ENCODE peak calls at places on chromosomes 11 and 22, in six cellular contexts. F, D, Y, Q, B and E are unnamed samples.
A peak's percentile ranks its signal among the peaks of the same experiment; 100 is the strongest.

GRCh38 chr11:11973361-11973800 is 35.0 kb downstream of the DKK3 start:
- DNase-seq in F (no peak), D (peak; percentile 83), Y (no peak), Q (no peak), B (no peak), E (peak; percentile 86)

GRCh38 chr22:46362221-46362933 is 26.9 kb downstream of the TRMU start:
- DNase-seq in F (no peak), D (no peak), Y (no peak), Q (no peak), B (no peak), E (no peak)

GRCh38 chr11:72631806-72632731 is 42.2 kb downstream of the PDE2A start:
- DNase-seq in F (no peak), D (no peak), Y (no peak), Q (no peak), B (no peak), E (no peak)

GRCh38 chr11:15286465-15286864 is 171.7 kb downstream of the INSC start:
- DNase-seq in F (peak; percentile 18), D (no peak), Y (no peak), Q (no peak), B (no peak), E (no peak)

GRCh38 chr11:91904792-91905785 is 319.5 kb upstream of the FAT3 start:
- DNase-seq in F (no peak), D (no peak), Y (no peak), Q (no peak), B (no peak), E (no peak)

GRCh38 chr11:112339566-112339965 is 78.9 kb upstream of the PLET1 start:
- DNase-seq in F (no peak), D (no peak), Y (no peak), Q (no peak), B (no peak), E (no peak)

GRCh38 chr11:132056689-132057088 is 686.3 kb downstream of the NTM start:
- DNase-seq in F (no peak), D (peak; percentile 95), Y (peak; percentile 7), Q (no peak), B (no peak), E (peak; percentile 96)

GRCh38 chr11:134276396-134277175 is 407 bp downstream of the GLB1L3 start:
- DNase-seq in F (no peak), D (no peak), Y (peak; percentile 4), Q (no peak), B (no peak), E (no peak)

GRCh38 chr11:118530683-118531596 is at the start of gene TMEM25:
- DNase-seq in F (peak; percentile 57), D (peak; percentile 38), Y (peak; percentile 69), Q (peak; percentile 59), B (no peak), E (peak; percentile 66)

DNA sequence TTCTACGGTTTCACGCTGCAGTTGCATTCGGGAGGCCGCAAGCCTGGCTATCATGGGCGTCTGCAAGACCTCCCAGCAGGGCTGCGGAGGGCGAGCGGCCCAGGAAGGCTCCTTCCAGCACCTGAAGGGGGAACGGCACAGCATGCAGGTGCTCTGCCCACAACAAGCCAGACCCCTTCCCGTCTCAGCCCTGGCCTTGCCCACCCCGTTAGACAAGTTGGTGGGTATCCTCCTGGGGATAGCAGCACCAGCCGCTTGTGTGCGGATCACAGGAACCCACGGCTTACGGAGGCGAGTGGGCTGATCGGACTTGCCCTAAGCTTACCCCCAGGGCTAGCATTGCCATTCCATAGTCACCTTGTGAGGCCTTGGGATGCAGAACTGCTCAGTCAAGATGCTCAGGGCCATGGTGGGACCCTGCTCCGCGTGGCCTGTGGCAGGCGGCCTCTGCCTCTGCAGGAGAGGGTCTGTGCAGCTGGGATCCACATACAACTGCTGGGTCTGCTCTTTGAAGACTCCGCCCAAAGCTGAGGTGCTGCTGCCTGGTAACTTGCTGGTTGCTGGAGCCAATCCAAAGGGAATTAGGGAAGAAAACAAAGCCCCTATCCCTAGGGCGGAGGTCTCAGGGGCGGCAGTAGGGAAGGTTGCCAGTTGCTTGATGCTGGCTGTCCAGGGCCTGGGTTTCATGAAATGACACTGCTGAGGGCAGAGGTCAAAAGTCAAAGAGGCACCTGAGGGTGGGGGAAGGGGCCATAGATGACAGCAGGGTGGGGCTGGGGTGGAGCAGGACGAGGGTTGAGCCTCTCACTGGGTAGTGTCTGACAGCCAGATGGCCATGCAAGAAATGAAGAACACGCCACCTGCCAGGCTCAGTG is 1.4 kb upstream of the OSBPL5 start:
- DNase-seq in F (no peak), D (no peak), Y (peak; percentile 31), Q (peak; percentile 64), B (no peak), E (no peak)
- H3K4me1 ChIP-seq in F (peaks cover 32% of the 10 kb centered on the region), D (peaks cover 31% of the 10 kb centered on the region), Y (peaks cover 79% of the 10 kb centered on the region), Q (peaks cover 9% of the 10 kb centered on the region), B (peaks cover 34% of the 10 kb centered on the region), E (peaks cover 20% of the 10 kb centered on the region)

GRCh38 chr11:119728651-119729580 is at the start of gene NECTIN1:
- DNase-seq in F (peak; percentile 86), D (peak; percentile 76), Y (peak; percentile 82), Q (peak; percentile 94), B (peak; percentile 60), E (peak; percentile 85)

GRCh38 chr11:119728226-119728626 is 774 bp downstream of the NECTIN1 start:
- DNase-seq in F (no peak), D (no peak), Y (no peak), Q (peak; percentile 45), B (no peak), E (no peak)

GRCh38 chr11:119730347-119730613 is 1.3 kb upstream of the NECTIN1 start:
- DNase-seq in F (no peak), D (no peak), Y (no peak), Q (no peak), B (no peak), E (no peak)

GRCh38 chr11:119730789-119731386 is 1.9 kb upstream of the NECTIN1 start:
- DNase-seq in F (no peak), D (no peak), Y (no peak), Q (no peak), B (no peak), E (no peak)

DNA sequence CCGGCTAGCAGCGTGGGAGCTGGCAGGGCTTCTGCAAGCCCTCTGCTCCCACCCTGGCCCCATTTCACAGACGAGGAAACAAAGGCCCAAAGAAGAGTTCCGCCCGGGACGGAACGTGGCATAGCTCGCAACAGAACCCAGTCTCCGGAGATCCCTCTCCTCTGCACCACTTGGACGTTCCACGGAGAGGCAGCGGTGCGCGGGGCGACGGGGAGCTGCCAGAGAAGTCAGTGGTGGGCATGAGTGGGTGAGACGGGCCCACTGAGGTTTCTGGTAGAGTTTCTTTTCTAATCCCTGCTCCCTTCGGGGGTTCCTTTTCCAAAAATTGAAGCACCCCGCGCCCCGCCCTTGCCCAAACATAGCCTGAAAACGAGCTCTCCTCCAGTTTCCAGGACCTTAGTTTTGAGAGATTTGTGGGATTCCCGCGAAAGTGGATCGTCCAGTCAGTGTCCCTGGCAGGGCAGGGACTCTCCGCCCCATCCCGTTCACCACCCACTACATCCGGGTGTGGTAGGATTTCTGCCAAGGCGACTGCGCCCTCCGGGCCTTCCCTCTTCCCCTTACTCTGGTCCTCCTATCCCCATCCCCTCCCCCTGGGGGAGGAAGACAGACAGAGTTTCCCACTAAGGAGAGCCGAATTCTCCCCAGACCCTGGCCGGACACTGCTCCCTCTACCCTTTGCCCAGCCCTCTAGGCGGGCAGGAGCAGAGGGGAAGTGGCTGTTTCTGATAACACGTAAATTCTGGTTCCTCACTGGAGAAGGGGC is 764 bp upstream of the NECTIN1 start:
- DNase-seq in F (peak; percentile 68), D (peak; percentile 50), Y (no peak), Q (peak; percentile 86), B (peak; percentile 32), E (peak; percentile 61)
- TF ChIP-seq CTCF in F (no peak), D (no peak), Y (no peak), Q (peak; percentile 45), B (no peak), E (no peak)

GRCh38 chr22:36334081-36334831 is 53.5 kb downstream of the MYH9 start:
- DNase-seq in F (no peak), D (no peak), Y (no peak), Q (peak; percentile 51), B (no peak), E (peak; percentile 46)

GRCh38 chr22:36331306-36331911 is 56.4 kb downstream of the MYH9 start:
- DNase-seq in F (peak; percentile 97), D (peak; percentile 96), Y (peak; percentile 91), Q (peak; percentile 75), B (peak; percentile 82), E (peak; percentile 98)

GRCh38 chr22:36331912-36332622 is 55.7 kb downstream of the MYH9 start:
- DNase-seq in F (no peak), D (no peak), Y (peak; percentile 79), Q (peak; percentile 78), B (no peak), E (peak; percentile 70)

GRCh38 chr22:36333632-36334031 is 54.1 kb downstream of the MYH9 start:
- DNase-seq in F (no peak), D (no peak), Y (no peak), Q (no peak), B (no peak), E (no peak)

DNA sequence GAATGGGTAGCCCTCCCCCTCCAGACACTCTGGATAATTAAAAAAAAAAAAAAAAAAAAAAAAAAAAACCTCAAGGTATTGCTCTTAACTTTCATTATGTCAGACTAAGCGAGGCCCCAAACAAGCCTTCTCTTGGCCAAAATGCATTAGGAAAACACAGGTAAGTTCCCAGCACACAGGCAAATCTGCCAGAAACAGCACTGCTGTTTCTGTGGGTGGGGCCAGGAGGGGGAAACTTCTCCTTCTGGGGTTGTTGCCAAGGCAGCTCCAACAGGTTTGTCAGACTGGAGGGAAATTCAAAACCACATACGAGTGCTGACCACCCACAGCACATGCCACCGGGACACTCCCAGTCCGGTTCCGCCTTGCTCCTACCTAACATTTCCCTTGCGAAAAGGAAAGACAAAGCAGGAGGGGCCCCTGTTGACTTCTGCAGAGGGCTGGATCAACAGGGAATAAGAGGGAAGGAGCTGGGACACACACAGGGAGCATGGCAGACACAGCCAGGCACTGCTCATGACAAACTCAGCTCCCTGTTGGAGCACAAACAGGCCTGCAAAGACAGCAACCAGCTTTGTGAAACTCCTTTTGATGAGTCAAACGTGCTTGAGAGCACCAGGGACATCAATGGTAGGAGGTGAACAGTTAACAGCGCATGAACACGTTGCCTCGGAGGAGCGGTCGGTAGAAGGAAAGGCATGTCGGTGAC is 55.0 kb downstream of the MYH9 start:
- DNase-seq in F (peak; percentile 96), D (peak; percentile 86), Y (peak; percentile 21), Q (peak; percentile 77), B (no peak), E (peak; percentile 91)
- H3K9ac ChIP-seq in F (peak overlapping the region; percentile 83), D (peak overlapping the region; percentile 92), Y (peak overlapping the region; percentile 51), Q (peak overlapping the region; percentile 79), B (peak overlapping the region; percentile 60), E (peak overlapping the region; percentile 7)

DNA sequence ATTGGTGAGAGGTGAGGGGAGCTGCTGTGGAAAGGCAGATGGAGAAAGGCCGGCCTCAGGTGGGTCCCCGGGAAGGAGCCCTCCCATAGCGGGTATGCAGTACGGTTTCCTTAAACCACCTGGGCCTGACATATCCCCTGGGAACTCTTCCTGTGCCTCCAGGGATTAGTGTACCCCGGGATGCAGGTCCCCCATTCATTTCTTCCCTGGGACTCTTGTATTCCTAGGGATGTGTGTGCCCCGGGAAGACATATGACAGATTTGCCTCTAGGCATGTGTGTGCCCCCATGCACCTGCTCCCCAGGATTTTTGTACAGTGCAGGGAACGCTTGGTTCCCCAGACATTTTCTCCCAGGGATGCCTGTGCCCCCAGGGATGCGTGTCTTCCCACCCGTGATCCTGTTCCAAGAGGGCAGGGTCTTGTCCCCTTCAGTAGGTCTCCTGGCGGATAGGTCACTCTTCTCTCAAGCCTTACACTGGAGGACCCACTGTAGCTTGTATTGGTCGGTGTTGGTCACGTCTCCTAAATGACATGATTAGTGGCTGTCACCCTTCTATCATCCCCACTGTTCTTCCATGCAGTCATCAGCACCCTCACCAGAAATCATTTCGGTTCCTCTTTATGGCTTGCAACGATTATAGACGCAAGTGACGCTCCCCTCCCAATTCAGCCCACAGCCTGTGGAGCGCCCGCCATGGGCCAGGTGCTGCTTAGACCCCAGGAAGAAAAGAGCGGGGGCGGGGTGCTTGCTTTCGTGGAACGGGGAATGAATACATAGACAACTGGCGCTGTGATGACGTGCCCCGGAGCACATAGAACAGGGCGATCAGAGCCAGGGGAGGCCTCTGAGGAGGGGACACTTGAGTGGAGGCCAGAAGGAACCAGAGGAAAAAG is 1.3 kb downstream of the PARVB start:
- DNase-seq in F (no peak), D (no peak), Y (no peak), Q (peak; percentile 45), B (no peak), E (no peak)
- H3K4me1 ChIP-seq in F (peaks cover 9% of the 10 kb centered on the region), D (peaks cover 39% of the 10 kb centered on the region), Y (no peaks in the 10 kb centered on the region), Q (no peaks in the 10 kb centered on the region), B (peaks cover 29% of the 10 kb centered on the region), E (peaks cover 8% of the 10 kb centered on the region)